ENCODE peak calls at places on chromosome 10, in six cellular contexts. G, S, D, P, H and W are unnamed samples. For H3K4me1, the result is how much of the 10 kb centered on the place peaks cover.

GRCh38 chr10:96400465-96400864 is 41.7 kb upstream of the OPALIN start:
- DNase-seq in G (no peak), S (no peak), D (no peak), P (no peak), H (no peak), W (no peak)

GRCh38 chr10:86580549-86580886 is 58.9 kb upstream of the WAPL start:
- DNase-seq in G (no peak), S (no peak), D (no peak), P (no peak), H (no peak), W (no peak)

GRCh38 chr10:80517416-80518142 is 20.1 kb upstream of the SH2D4B start:
- DNase-seq in G (no peak), S (no peak), D (peak), P (peak), H (no peak), W (no peak)

GRCh38 chr10:8262317-8262716 is 207.8 kb downstream of the GATA3 start:
- DNase-seq in G (no peak), S (no peak), D (no peak), P (no peak), H (no peak), W (no peak)

GRCh38 chr10:114337510-114338462 is 66.5 kb downstream of the AFAP1L2 start:
- DNase-seq in G (peak), S (no peak), D (no peak), P (no peak), H (peak), W (no peak)

GRCh38 chr10:78937800-78938694 is 130.7 kb upstream of the ZMIZ1 start:
- DNase-seq in G (no peak), S (no peak), D (no peak), P (no peak), H (no peak), W (no peak)

GRCh38 chr10:132451506-132452215 is 54.7 kb downstream of the PWWP2B start:
- DNase-seq in G (no peak), S (peak), D (no peak), P (peak), H (no peak), W (peak)

GRCh38 chr10:921471-922414 is 9.8 kb downstream of the LARP4B start:
- DNase-seq in G (no peak), S (no peak), D (no peak), P (no peak), H (no peak), W (no peak)

GRCh38 chr10:117780411-117780810 is 237.9 kb downstream of the EMX2 start:
- DNase-seq in G (no peak), S (no peak), D (no peak), P (no peak), H (no peak), W (no peak)

GRCh38 chr10:86086418-86086817 is 280.2 kb downstream of the GRID1 start:
- DNase-seq in G (no peak), S (no peak), D (no peak), P (no peak), H (no peak), W (no peak)

GRCh38 chr10:78176320-78177012 is 142.8 kb downstream of the RPS24 start:
- DNase-seq in G (no peak), S (no peak), D (no peak), P (no peak), H (peak), W (no peak)

GRCh38 chr10:120702032-120702431 is 149.1 kb upstream of the WDR11 start:
- DNase-seq in G (no peak), S (no peak), D (no peak), P (no peak), H (no peak), W (no peak)

GRCh38 chr10:30534465-30535144 is 94.9 kb downstream of the LYZL2 start:
- DNase-seq in G (peak), S (peak), D (peak), P (peak), H (peak), W (peak)

GRCh38 chr10:102420443-102420809 is 210 bp upstream of the FBXL15 start:
- DNase-seq in G (no peak), S (no peak), D (no peak), P (no peak), H (peak), W (no peak)

GRCh38 chr10:33496096-33496495 is 161.6 kb upstream of the NRP1 start:
- DNase-seq in G (no peak), S (no peak), D (no peak), P (no peak), H (no peak), W (no peak)

DNA sequence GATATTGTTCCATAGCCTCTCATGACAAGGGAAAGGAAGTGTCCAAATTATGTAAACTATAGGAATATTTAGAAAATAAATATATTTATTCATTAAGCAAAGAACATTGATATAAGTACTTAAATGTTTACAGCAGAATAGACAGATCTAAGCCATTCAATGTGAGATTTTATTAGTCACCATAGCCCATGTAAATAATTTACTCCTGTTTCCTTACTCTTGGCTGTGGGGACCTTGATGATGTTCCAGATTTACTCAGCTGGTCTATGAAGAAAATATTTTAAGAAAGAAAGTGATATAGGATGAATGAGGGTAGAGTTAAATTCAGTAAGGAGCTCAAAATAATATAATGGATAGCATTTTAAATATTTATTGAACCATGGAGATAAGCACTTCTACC is 442.6 kb upstream of the KLF6 start:
- DNase-seq in G (no peak), S (no peak), D (no peak), P (no peak), H (no peak), W (no peak)
- H3K4me1 ChIP-seq in G (under half), S (under half), D (under half), P (under half), H (under half), W (under half)

GRCh38 chr10:6068006-6068405 is 5.8 kb upstream of the IL2RA start:
- DNase-seq in G (no peak), S (no peak), D (no peak), P (no peak), H (no peak), W (no peak)

GRCh38 chr10:6070647-6071046 is 8.5 kb upstream of the IL2RA start:
- DNase-seq in G (no peak), S (no peak), D (no peak), P (no peak), H (no peak), W (no peak)

GRCh38 chr10:6067457-6067856 is 5.3 kb upstream of the IL2RA start:
- DNase-seq in G (no peak), S (no peak), D (no peak), P (no peak), H (no peak), W (no peak)

GRCh38 chr10:6069101-6069931 is 7.1 kb upstream of the IL2RA start:
- DNase-seq in G (no peak), S (no peak), D (no peak), P (no peak), H (no peak), W (no peak)

GRCh38 chr10:6068422-6068821 is 6.3 kb upstream of the IL2RA start:
- DNase-seq in G (no peak), S (peak), D (peak), P (peak), H (no peak), W (no peak)
- H3K4me1 ChIP-seq in G (under half), S (half or more), D (under half), P (under half), H (under half), W (half or more)

DNA sequence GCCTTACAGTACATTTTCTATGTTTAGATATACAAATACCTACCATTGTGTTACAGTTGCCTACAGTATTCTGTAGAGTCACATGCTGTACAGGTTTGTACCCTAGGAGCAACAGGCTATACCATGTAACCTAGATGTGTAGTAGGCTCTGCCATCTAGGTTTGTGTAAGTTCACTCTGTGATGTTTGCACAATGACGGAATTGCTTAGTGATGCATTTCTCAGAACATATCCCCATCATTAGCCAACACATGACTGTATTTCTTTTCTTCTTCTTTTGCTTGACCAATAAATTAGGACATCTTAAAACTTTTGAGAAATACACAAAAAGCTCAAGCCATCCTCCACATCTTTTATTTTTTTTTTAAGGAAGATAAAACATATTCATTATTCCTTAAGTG is 5.5 kb upstream of the PFKFB3 start:
- DNase-seq in G (no peak), S (no peak), D (no peak), P (no peak), H (no peak), W (no peak)
- H3K4me1 ChIP-seq in G (under half), S (half or more), D (under half), P (under half), H (under half), W (under half)

DNA sequence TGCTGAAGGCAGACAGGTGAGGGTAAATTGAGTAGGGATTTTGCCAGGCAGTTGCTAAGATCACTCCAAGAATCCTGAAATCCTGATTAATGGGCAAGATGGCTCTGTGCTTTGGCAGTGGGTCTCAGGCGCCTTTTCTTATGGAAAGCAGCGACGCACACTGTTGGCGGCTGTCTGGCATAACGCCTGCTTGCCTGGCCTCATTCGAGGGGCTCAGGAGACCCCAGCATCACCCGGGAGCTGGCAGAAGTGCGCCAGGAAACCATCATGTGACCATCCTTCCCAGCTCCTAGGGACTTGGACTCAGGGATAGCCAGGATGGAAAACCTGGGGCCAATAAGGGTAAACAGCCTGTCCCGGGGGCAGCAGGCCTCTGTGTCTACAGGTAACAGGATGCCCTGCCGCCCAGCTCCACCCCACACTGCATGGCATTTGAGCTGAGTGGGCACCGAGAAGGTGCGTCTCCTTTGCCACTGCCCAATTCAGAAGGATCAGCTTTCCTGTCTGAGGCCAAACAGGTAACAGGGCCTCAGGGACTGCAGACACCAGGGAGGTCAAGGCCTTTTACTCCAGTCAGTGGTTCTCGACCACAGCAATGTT is 98.6 kb downstream of the FAM53B start:
- DNase-seq in G (no peak), S (no peak), D (no peak), P (no peak), H (no peak), W (no peak)
- H3K4me1 ChIP-seq in G (under half), S (half or more), D (under half), P (under half), H (half or more), W (half or more)

GRCh38 chr10:97764519-97764931 is 7.3 kb downstream of the SFRP5 start:
- DNase-seq in G (no peak), S (peak), D (no peak), P (no peak), H (no peak), W (no peak)
- H3K4me1 ChIP-seq in G (under half), S (under half), D (under half), P (under half), H (under half), W (under half)

DNA sequence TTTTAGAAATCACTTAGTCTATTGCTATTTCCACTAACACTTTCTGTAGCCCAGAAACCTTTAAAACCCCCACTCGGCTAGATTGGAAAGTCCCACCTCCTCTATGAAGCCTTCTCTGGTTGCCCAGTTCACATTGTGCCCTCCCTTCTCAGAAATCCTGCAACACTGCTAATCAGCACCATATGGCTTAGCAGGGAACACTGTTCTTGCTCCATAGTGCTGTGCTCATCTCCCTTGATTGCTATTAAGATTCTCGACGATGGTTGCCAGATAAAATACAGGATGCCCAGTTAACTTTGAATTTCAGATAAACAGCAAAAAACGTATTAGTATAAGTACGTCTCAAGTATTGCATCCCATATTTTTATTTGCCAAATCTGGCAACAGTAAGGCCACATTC is 40.1 kb upstream of the XPNPEP1 start:
- DNase-seq in G (no peak), S (no peak), D (no peak), P (no peak), H (no peak), W (no peak)
- H3K4me1 ChIP-seq in G (under half), S (under half), D (under half), P (under half), H (under half), W (under half)

DNA sequence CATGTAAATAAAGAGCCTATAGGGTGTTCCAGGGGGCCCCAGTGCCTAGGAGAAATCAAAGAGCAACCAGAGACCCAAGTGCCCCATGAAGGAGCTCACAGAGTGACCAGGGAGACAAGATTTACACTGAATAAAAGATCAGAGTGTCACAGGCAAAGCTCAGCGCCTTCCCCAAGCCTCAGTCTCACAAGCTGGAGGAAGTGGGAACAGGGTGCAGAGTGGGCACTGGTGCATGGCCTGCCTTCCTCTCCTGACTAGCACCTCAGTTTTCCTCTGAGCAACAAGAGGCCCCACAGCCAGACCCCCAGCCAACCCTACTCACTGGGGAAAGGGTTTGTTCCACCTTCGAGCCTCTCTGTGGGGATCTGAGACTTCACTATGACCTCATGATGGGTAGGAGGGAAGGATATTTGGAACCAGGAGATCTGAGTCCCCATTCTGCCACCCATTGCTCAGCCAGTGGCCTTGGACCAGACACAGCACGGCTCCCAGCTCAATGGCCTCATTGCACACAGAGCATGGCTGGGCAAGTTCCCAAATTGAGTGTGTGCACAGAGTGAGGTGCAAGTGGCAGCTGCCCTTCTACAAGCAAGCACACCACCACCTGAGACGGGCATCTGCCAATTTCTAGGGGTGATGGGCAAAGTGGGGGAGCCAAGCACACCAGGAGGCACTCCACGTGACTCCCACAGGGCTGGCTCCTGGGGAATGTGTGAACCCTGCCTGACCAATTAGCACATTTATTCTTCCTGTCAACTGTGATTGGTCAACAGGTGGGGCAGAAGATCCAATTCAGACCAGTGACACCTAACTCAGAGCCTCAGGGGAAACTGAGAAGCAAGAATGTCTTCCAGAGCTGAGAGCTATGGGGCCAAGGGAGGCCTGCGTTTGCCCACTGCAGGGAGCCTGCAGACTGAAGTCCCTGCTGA is 15.7 kb downstream of the TMEM273 start:
- DNase-seq in G (no peak), S (no peak), D (no peak), P (no peak), H (no peak), W (no peak)
- H3K4me1 ChIP-seq in G (under half), S (under half), D (under half), P (under half), H (under half), W (under half)